ENCODE peak calls at places on chromosomes 5 and 9, in eight cellular contexts. One of them, this sample, is unnamed.

GRCh38 chr5:33576726-33577620 is 136.2 kb downstream of the TARS1 start:
- DNase-seq in H7: no peak
- DNase-seq in PC-3: no peak
- DNase-seq in CD8-positive, alpha-beta memory T cell: no peak
- DNase-seq in body of pancreas: no peak
- DNase-seq in stomach: no peak
- DNase-seq in aorta: no peak
- DNase-seq in uterus: no peak
- DNase-seq in this sample: peak; percentile 72

GRCh38 chr5:115549154-115549553 is 4.6 kb upstream of the FEM1C start:
- DNase-seq in CD8-positive, alpha-beta memory T cell: no peak
- DNase-seq in aorta: no peak
- DNase-seq in stomach: no peak
- DNase-seq in H7: peak; percentile 53
- DNase-seq in uterus: no peak
- DNase-seq in body of pancreas: no peak
- DNase-seq in PC-3: peak; percentile 28
- DNase-seq in this sample: peak; percentile 53

GRCh38 chr5:162657076-162657475 is 589.5 kb downstream of the GABRG2 start:
- DNase-seq in PC-3: peak; percentile 10
- DNase-seq in uterus: no peak
- DNase-seq in aorta: no peak
- DNase-seq in H7: no peak
- DNase-seq in stomach: no peak
- DNase-seq in CD8-positive, alpha-beta memory T cell: no peak
- DNase-seq in body of pancreas: no peak
- DNase-seq in this sample: no peak

GRCh38 chr5:137142371-137143243 is 356.5 kb downstream of the SPOCK1 start:
- DNase-seq in PC-3: peak; percentile 78
- DNase-seq in aorta: peak; percentile 91
- DNase-seq in uterus: peak; percentile 43
- DNase-seq in body of pancreas: peak; percentile 23
- DNase-seq in H7: no peak
- DNase-seq in CD8-positive, alpha-beta memory T cell: no peak
- DNase-seq in stomach: no peak
- DNase-seq in this sample: no peak

GRCh38 chr9:114482602-114483001 is 22.7 kb downstream of the WHRN start:
- DNase-seq in H7: no peak
- DNase-seq in stomach: no peak
- DNase-seq in body of pancreas: no peak
- DNase-seq in uterus: no peak
- DNase-seq in CD8-positive, alpha-beta memory T cell: no peak
- DNase-seq in aorta: no peak
- DNase-seq in PC-3: no peak
- DNase-seq in this sample: no peak

GRCh38 chr5:10460252-10460906 is 18.7 kb downstream of the ROPN1L start:
- DNase-seq in stomach: peak; percentile 70
- DNase-seq in CD8-positive, alpha-beta memory T cell: no peak
- DNase-seq in PC-3: peak; percentile 67
- DNase-seq in uterus: no peak
- DNase-seq in body of pancreas: peak; percentile 76
- DNase-seq in aorta: peak; percentile 87
- DNase-seq in H7: no peak
- DNase-seq in this sample: no peak

GRCh38 chr9:87346061-87346665 is 151.5 kb upstream of the DAPK1 start:
- DNase-seq in aorta: no peak
- DNase-seq in stomach: no peak
- DNase-seq in PC-3: no peak
- DNase-seq in H7: peak; percentile 26
- DNase-seq in uterus: no peak
- DNase-seq in body of pancreas: no peak
- DNase-seq in CD8-positive, alpha-beta memory T cell: no peak
- DNase-seq in this sample: no peak

GRCh38 chr9:76634356-76635054 is 129.7 kb upstream of the PCA3 start:
- DNase-seq in stomach: no peak
- DNase-seq in CD8-positive, alpha-beta memory T cell: no peak
- DNase-seq in H7: no peak
- DNase-seq in PC-3: peak; percentile 29
- DNase-seq in uterus: no peak
- DNase-seq in aorta: no peak
- DNase-seq in body of pancreas: no peak
- DNase-seq in this sample: peak; percentile 31

GRCh38 chr5:50962934-50963646 is 296.7 kb downstream of the PARP8 start:
- DNase-seq in aorta: peak; percentile 88
- DNase-seq in H7: peak; percentile 90
- DNase-seq in body of pancreas: peak; percentile 73
- DNase-seq in PC-3: peak; percentile 56
- DNase-seq in uterus: peak; percentile 38
- DNase-seq in stomach: peak; percentile 88
- DNase-seq in CD8-positive, alpha-beta memory T cell: peak; percentile 44
- DNase-seq in this sample: peak; percentile 58

GRCh38 chr5:113235884-113236283 is 198.9 kb downstream of the TSSK1B start:
- DNase-seq in CD8-positive, alpha-beta memory T cell: no peak
- DNase-seq in body of pancreas: no peak
- DNase-seq in H7: no peak
- DNase-seq in uterus: no peak
- DNase-seq in stomach: no peak
- DNase-seq in PC-3: peak; percentile 52
- DNase-seq in aorta: no peak
- DNase-seq in this sample: no peak

GRCh38 chr9:5389109-5389732 is 48.5 kb downstream of the PLGRKT start:
- DNase-seq in aorta: no peak
- DNase-seq in uterus: no peak
- DNase-seq in stomach: no peak
- DNase-seq in H7: no peak
- DNase-seq in CD8-positive, alpha-beta memory T cell: no peak
- DNase-seq in body of pancreas: no peak
- DNase-seq in PC-3: peak; percentile 73
- DNase-seq in this sample: no peak

GRCh38 chr9:81814404-81814793 is 113.8 kb upstream of the SPATA31D4 start:
- DNase-seq in PC-3: no peak
- DNase-seq in CD8-positive, alpha-beta memory T cell: no peak
- DNase-seq in stomach: no peak
- DNase-seq in aorta: no peak
- DNase-seq in H7: no peak
- DNase-seq in body of pancreas: peak; percentile 27
- DNase-seq in uterus: no peak
- DNase-seq in this sample: no peak

GRCh38 chr9:113548221-113549041 is 84.9 kb downstream of the RGS3 start:
- DNase-seq in H7: peak; percentile 66
- DNase-seq in stomach: peak; percentile 62
- DNase-seq in aorta: peak; percentile 86
- DNase-seq in PC-3: no peak
- DNase-seq in CD8-positive, alpha-beta memory T cell: no peak
- DNase-seq in body of pancreas: peak; percentile 59
- DNase-seq in uterus: no peak
- DNase-seq in this sample: peak; percentile 18

GRCh38 chr5:21173526-21173925 is 1185.5 kb upstream of the CDH18 start:
- DNase-seq in aorta: no peak
- DNase-seq in body of pancreas: no peak
- DNase-seq in uterus: no peak
- DNase-seq in stomach: no peak
- DNase-seq in PC-3: no peak
- DNase-seq in H7: no peak
- DNase-seq in CD8-positive, alpha-beta memory T cell: no peak
- DNase-seq in this sample: no peak

GRCh38 chr5:93088997-93089396 is 492.0 kb downstream of the NR2F1-AS1 start:
- DNase-seq in H7: no peak
- DNase-seq in CD8-positive, alpha-beta memory T cell: no peak
- DNase-seq in body of pancreas: no peak
- DNase-seq in PC-3: peak; percentile 12
- DNase-seq in uterus: no peak
- DNase-seq in stomach: no peak
- DNase-seq in aorta: no peak
- DNase-seq in this sample: no peak

GRCh38 chr5:149795360-149795759 is 65.2 kb downstream of the PPARGC1B start:
- DNase-seq in uterus: no peak
- DNase-seq in aorta: peak; percentile 48
- DNase-seq in PC-3: no peak
- DNase-seq in CD8-positive, alpha-beta memory T cell: no peak
- DNase-seq in body of pancreas: no peak
- DNase-seq in H7: no peak
- DNase-seq in stomach: no peak
- DNase-seq in this sample: no peak

DNA sequence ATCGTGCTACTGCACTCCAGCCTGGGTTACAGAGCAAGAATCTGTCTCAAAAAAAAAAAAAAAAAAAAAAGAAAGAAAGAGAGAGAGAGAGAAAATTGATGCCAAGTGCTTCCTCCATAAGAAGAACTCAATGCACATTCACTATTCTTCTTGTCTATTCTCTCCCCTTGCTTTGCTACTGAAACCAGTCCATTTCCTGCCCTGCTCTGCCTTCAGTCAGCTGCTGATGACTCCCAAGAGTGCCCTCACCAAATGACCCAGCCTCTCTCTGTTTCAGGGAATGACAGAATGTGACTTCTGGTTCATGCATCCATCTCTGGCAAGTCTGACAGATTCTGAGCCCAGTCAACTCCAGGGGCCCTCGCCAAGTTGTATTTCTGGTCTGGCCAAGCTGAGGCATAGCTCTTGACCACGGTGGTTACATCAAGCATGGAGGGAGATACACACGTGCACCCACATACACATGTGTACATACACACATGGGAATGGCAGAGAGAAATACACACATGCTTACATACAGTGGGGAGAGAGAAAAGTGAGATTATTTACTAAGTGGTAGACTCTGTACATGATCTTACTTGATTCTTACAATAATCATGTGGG is 106.2 kb downstream of the NSG2 start:
- DNase-seq in stomach: peak; percentile 19
- DNase-seq in PC-3: no peak
- DNase-seq in CD8-positive, alpha-beta memory T cell: no peak
- DNase-seq in uterus: no peak
- DNase-seq in aorta: no peak
- DNase-seq in body of pancreas: no peak
- DNase-seq in H7: no peak
- DNase-seq in this sample: no peak
- H3K4me3 ChIP-seq in stomach: no peak overlapping the region
- H3K4me3 ChIP-seq in PC-3: no peak overlapping the region
- H3K4me3 ChIP-seq in CD8-positive, alpha-beta memory T cell: no peak overlapping the region
- H3K4me3 ChIP-seq in uterus: no peak overlapping the region
- H3K4me3 ChIP-seq in aorta: no peak overlapping the region
- H3K4me3 ChIP-seq in body of pancreas: no peak overlapping the region
- H3K4me3 ChIP-seq in H7: no peak overlapping the region
- H3K4me3 ChIP-seq in this sample: no peak overlapping the region

DNA sequence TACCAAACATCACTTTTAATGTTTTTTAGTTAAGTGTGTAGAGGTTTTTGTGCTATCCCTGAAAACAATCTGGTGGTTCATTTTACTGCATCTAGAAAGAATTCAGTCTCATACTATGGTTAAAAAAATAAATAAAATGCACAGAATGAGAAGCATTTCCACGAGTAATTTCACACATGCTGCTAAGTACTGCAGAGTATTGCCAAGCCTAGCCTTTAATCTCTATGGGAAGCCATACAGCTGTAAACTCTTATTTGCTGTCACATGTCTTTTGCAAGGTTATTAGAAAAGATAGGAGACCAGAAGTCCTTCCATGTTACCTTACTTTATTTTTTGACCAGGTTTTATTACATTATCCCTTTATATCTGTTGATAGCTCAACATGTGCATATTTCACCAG is 37.6 kb upstream of the MAN2A1 start:
- DNase-seq in aorta: no peak
- DNase-seq in stomach: no peak
- DNase-seq in CD8-positive, alpha-beta memory T cell: no peak
- DNase-seq in PC-3: no peak
- DNase-seq in body of pancreas: no peak
- DNase-seq in uterus: no peak
- DNase-seq in H7: no peak
- DNase-seq in this sample: no peak
- H3K4me3 ChIP-seq in aorta: no peak overlapping the region
- H3K4me3 ChIP-seq in stomach: no peak overlapping the region
- H3K4me3 ChIP-seq in CD8-positive, alpha-beta memory T cell: no peak overlapping the region
- H3K4me3 ChIP-seq in PC-3: no peak overlapping the region
- H3K4me3 ChIP-seq in body of pancreas: no peak overlapping the region
- H3K4me3 ChIP-seq in uterus: no peak overlapping the region
- H3K4me3 ChIP-seq in H7: no peak overlapping the region
- H3K4me3 ChIP-seq in this sample: no peak overlapping the region

DNA sequence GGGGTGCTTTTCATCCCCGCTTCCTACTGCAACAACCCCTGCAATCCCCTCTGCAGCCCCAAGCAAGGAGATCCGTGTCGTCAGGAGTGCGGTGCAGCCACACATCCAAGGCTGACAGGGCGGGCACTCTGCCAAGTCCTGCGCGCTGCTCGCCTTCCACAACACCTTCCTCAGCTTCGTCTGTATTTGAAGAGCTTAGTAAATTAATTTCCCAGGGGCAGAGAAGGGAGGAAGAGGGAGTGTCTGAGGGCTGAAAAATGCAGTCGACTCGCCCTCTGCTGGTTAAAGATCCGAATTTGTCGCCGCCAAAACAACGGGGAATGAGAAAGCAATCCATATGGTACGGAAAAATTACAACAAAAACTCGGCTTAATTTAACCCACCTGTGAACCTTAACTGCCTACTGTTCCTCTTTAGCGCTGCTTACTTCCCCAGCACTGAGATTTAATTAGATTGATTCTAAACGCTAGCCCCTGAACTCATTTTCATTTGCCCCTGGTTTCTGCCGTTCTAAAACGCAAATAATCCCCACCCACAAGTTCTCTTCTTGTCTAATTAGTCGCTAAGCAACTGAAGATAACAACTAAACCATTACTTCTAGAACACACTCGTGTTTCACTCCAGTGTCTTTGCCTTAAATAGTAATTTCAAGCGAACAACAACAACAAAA is 10.9 kb upstream of the PCDHB1 start:
- DNase-seq in H7: peak; percentile 51
- DNase-seq in stomach: no peak
- DNase-seq in CD8-positive, alpha-beta memory T cell: no peak
- DNase-seq in PC-3: peak; percentile 79
- DNase-seq in body of pancreas: peak; percentile 74
- DNase-seq in uterus: peak; percentile 18
- DNase-seq in aorta: peak; percentile 78
- DNase-seq in this sample: peak; percentile 4
- H3K4me3 ChIP-seq in H7: peak overlapping the region; percentile 53
- H3K4me3 ChIP-seq in stomach: peak overlapping the region; percentile 35
- H3K4me3 ChIP-seq in CD8-positive, alpha-beta memory T cell: no peak overlapping the region
- H3K4me3 ChIP-seq in PC-3: peak overlapping the region; percentile 82
- H3K4me3 ChIP-seq in body of pancreas: peak overlapping the region; percentile 19
- H3K4me3 ChIP-seq in uterus: peak overlapping the region; percentile 23
- H3K4me3 ChIP-seq in aorta: no peak overlapping the region
- H3K4me3 ChIP-seq in this sample: no peak overlapping the region

DNA sequence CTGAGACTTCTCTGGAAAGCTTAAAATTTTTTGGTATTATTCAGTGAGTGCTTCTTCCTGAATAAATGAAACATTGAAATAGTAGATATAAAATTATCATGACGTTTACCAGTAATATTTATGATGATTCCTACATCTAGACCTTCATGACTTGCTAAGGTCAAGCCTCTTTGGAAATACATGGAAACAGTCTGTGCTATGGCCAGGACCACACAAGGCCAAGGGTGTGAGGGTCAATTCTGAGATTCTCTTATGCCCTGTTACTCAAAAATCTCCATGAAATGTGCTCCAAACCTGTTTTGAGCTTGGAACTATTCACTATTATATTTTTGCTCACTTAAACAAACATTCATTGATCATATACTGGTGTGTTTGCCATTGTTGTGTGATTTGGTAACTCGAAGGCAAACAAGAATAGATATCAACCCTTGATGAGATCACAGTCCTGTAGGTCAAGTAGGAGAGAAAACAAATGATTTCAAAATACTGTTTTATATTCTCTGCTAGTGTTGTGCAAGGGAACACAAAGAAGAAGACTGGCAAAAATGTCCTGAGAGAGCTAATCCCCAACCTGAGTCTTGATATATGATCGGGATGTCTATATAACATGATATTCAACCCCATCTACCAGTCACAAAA is 1254.9 kb upstream of the DMAC1 start:
- DNase-seq in aorta: no peak
- DNase-seq in H7: no peak
- DNase-seq in PC-3: no peak
- DNase-seq in body of pancreas: no peak
- DNase-seq in stomach: no peak
- DNase-seq in uterus: no peak
- DNase-seq in CD8-positive, alpha-beta memory T cell: no peak
- DNase-seq in this sample: no peak
- H3K4me3 ChIP-seq in aorta: no peak overlapping the region
- H3K4me3 ChIP-seq in H7: no peak overlapping the region
- H3K4me3 ChIP-seq in PC-3: no peak overlapping the region
- H3K4me3 ChIP-seq in body of pancreas: no peak overlapping the region
- H3K4me3 ChIP-seq in stomach: no peak overlapping the region
- H3K4me3 ChIP-seq in uterus: no peak overlapping the region
- H3K4me3 ChIP-seq in CD8-positive, alpha-beta memory T cell: no peak overlapping the region
- H3K4me3 ChIP-seq in this sample: no peak overlapping the region